ENCODE peak calls at places on chromosome 16, in five cellular contexts. One of them, this sample, is unnamed. For H3K4me1, the result is how much of the 10 kb centered on the place peaks cover.

GRCh38 chr16:56354016-56354415 is 71.3 kb downstream of the AMFR start:
- DNase-seq in GM23338: no peak
- DNase-seq in lower lobe of right lung: no peak
- DNase-seq in right cardiac atrium: no peak
- DNase-seq in CD8-positive, alpha-beta memory T cell: no peak
- DNase-seq in this sample: peak

GRCh38 chr16:8510160-8510559 is 80.2 kb downstream of the TMEM114 start:
- DNase-seq in GM23338: no peak
- DNase-seq in lower lobe of right lung: no peak
- DNase-seq in right cardiac atrium: no peak
- DNase-seq in CD8-positive, alpha-beta memory T cell: no peak
- DNase-seq in this sample: no peak

GRCh38 chr16:28846933-28847273 is 755 bp upstream of the TUFM start:
- DNase-seq in GM23338: no peak
- DNase-seq in lower lobe of right lung: no peak
- DNase-seq in right cardiac atrium: peak
- DNase-seq in CD8-positive, alpha-beta memory T cell: no peak
- DNase-seq in this sample: peak

GRCh38 chr16:11672206-11673090 is 4.2 kb downstream of the SNN start:
- DNase-seq in GM23338: no peak
- DNase-seq in lower lobe of right lung: no peak
- DNase-seq in right cardiac atrium: peak
- DNase-seq in CD8-positive, alpha-beta memory T cell: no peak
- DNase-seq in this sample: peak

GRCh38 chr16:1102921-1103648 is 7.0 kb upstream of the C1QTNF8 start:
- DNase-seq in GM23338: peak
- DNase-seq in lower lobe of right lung: peak
- DNase-seq in right cardiac atrium: peak
- DNase-seq in CD8-positive, alpha-beta memory T cell: peak
- DNase-seq in this sample: no peak

GRCh38 chr16:51569204-51569911 is 418.3 kb upstream of the SALL1 start:
- DNase-seq in GM23338: no peak
- DNase-seq in lower lobe of right lung: no peak
- DNase-seq in right cardiac atrium: no peak
- DNase-seq in CD8-positive, alpha-beta memory T cell: no peak
- DNase-seq in this sample: no peak

GRCh38 chr16:30949655-30950515 is 1.0 kb downstream of the ORAI3 start:
- DNase-seq in GM23338: peak
- DNase-seq in lower lobe of right lung: peak
- DNase-seq in right cardiac atrium: peak
- DNase-seq in CD8-positive, alpha-beta memory T cell: no peak
- DNase-seq in this sample: peak

GRCh38 chr16:12208341-12209035 is 232.0 kb downstream of the SNX29 start:
- DNase-seq in GM23338: no peak
- DNase-seq in lower lobe of right lung: no peak
- DNase-seq in right cardiac atrium: no peak
- DNase-seq in CD8-positive, alpha-beta memory T cell: no peak
- DNase-seq in this sample: no peak

GRCh38 chr16:19269098-19269497 is 16.4 kb upstream of the CLEC19A start:
- DNase-seq in GM23338: no peak
- DNase-seq in lower lobe of right lung: no peak
- DNase-seq in right cardiac atrium: no peak
- DNase-seq in CD8-positive, alpha-beta memory T cell: no peak
- DNase-seq in this sample: no peak

GRCh38 chr16:3009568-3010390 is 2.9 kb upstream of the CLDN9 start:
- DNase-seq in GM23338: peak
- DNase-seq in lower lobe of right lung: peak
- DNase-seq in right cardiac atrium: no peak
- DNase-seq in CD8-positive, alpha-beta memory T cell: no peak
- DNase-seq in this sample: peak

GRCh38 chr16:3007957-3008748 is 4.6 kb upstream of the CLDN9 start:
- DNase-seq in GM23338: peak
- DNase-seq in lower lobe of right lung: peak
- DNase-seq in right cardiac atrium: no peak
- DNase-seq in CD8-positive, alpha-beta memory T cell: peak
- DNase-seq in this sample: no peak

GRCh38 chr16:3007059-3007956 is 5.4 kb upstream of the CLDN9 start:
- DNase-seq in GM23338: peak
- DNase-seq in lower lobe of right lung: no peak
- DNase-seq in right cardiac atrium: no peak
- DNase-seq in CD8-positive, alpha-beta memory T cell: no peak
- DNase-seq in this sample: no peak

GRCh38 chr16:3010510-3010909 is 2.2 kb upstream of the CLDN9 start:
- DNase-seq in GM23338: no peak
- DNase-seq in lower lobe of right lung: no peak
- DNase-seq in right cardiac atrium: no peak
- DNase-seq in CD8-positive, alpha-beta memory T cell: no peak
- DNase-seq in this sample: no peak

DNA sequence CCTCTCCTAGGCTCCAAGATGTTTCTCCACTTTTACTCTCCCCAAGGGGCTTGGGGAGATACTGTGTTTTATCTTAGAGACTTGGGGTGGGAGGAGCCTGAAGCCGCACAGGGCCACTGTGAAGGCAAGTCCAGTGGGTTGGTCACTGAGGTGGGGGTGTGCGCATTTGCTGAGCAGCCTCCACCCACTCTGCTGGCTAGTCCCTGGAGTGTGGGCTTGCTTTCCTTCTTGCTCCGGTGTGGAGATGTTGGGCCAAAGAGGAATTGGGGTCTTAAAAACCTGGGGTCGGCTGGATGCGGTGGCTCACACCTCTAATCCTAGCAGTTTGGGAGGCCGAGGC is 4.0 kb upstream of the CLDN9 start:
- DNase-seq in GM23338: no peak
- DNase-seq in lower lobe of right lung: no peak
- DNase-seq in right cardiac atrium: no peak
- DNase-seq in CD8-positive, alpha-beta memory T cell: no peak
- DNase-seq in this sample: no peak
- H3K4me1 ChIP-seq in GM23338: half or more
- H3K4me1 ChIP-seq in lower lobe of right lung: under half
- H3K4me1 ChIP-seq in right cardiac atrium: under half
- H3K4me1 ChIP-seq in CD8-positive, alpha-beta memory T cell: under half
- H3K4me1 ChIP-seq in this sample: under half

DNA sequence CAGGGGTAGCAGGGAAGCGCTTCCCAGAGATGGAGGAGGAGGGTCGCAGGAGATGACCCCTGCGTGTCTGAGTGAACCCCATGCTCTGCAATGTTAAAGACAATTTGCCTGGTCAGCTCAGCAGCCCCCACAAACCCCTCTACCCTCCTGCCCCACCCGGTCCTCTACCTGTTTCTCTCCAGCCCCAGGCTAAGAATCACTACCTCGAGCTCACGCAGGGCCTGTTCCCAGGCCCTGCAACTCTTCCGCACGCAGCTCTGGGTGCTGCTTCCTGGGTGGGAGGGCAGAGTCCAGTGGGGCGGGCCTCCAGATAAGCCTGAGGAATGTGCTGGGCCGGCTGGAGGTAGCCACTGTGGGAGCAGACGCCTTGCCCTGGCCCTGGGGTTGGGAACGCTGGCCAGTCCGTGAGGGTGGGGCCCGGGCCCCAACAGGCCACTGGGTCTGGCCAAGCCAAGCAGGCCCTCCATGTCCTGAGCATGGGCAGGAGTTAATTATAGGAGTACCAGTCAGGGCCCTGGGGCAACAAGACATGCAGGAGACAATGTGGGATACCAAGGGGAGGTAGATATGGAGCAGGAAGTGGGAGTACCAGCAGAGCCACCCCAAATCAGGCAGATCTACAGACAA is 6.1 kb downstream of the DOK4 start:
- DNase-seq in GM23338: no peak
- DNase-seq in lower lobe of right lung: peak
- DNase-seq in right cardiac atrium: peak
- DNase-seq in CD8-positive, alpha-beta memory T cell: no peak
- DNase-seq in this sample: peak
- H3K4me1 ChIP-seq in GM23338: under half
- H3K4me1 ChIP-seq in lower lobe of right lung: half or more
- H3K4me1 ChIP-seq in right cardiac atrium: under half
- H3K4me1 ChIP-seq in CD8-positive, alpha-beta memory T cell: under half
- H3K4me1 ChIP-seq in this sample: under half

GRCh38 chr16:50462793-50463507 is 85.2 kb upstream of the NKD1 start:
- DNase-seq in GM23338: peak
- DNase-seq in lower lobe of right lung: no peak
- DNase-seq in right cardiac atrium: no peak
- DNase-seq in CD8-positive, alpha-beta memory T cell: no peak
- DNase-seq in this sample: no peak

GRCh38 chr16:50467559-50467942 is 80.6 kb upstream of the NKD1 start:
- DNase-seq in GM23338: no peak
- DNase-seq in lower lobe of right lung: no peak
- DNase-seq in right cardiac atrium: no peak
- DNase-seq in CD8-positive, alpha-beta memory T cell: no peak
- DNase-seq in this sample: no peak

GRCh38 chr16:50466170-50466569 is 82.0 kb upstream of the NKD1 start:
- DNase-seq in GM23338: no peak
- DNase-seq in lower lobe of right lung: no peak
- DNase-seq in right cardiac atrium: no peak
- DNase-seq in CD8-positive, alpha-beta memory T cell: no peak
- DNase-seq in this sample: no peak

GRCh38 chr16:50463581-50464324 is 84.4 kb upstream of the NKD1 start:
- DNase-seq in GM23338: peak
- DNase-seq in lower lobe of right lung: no peak
- DNase-seq in right cardiac atrium: no peak
- DNase-seq in CD8-positive, alpha-beta memory T cell: no peak
- DNase-seq in this sample: no peak

GRCh38 chr16:50464325-50465290 is 83.6 kb upstream of the NKD1 start:
- DNase-seq in GM23338: peak
- DNase-seq in lower lobe of right lung: no peak
- DNase-seq in right cardiac atrium: no peak
- DNase-seq in CD8-positive, alpha-beta memory T cell: no peak
- DNase-seq in this sample: peak
- H3K4me1 ChIP-seq in GM23338: under half
- H3K4me1 ChIP-seq in lower lobe of right lung: under half
- H3K4me1 ChIP-seq in right cardiac atrium: under half
- H3K4me1 ChIP-seq in CD8-positive, alpha-beta memory T cell: under half
- H3K4me1 ChIP-seq in this sample: under half

GRCh38 chr16:9869776-9870175 is 312.5 kb downstream of the GRIN2A start:
- DNase-seq in GM23338: no peak
- DNase-seq in lower lobe of right lung: no peak
- DNase-seq in right cardiac atrium: no peak
- DNase-seq in CD8-positive, alpha-beta memory T cell: no peak
- DNase-seq in this sample: no peak
- H3K4me1 ChIP-seq in GM23338: under half
- H3K4me1 ChIP-seq in lower lobe of right lung: under half
- H3K4me1 ChIP-seq in right cardiac atrium: under half
- H3K4me1 ChIP-seq in CD8-positive, alpha-beta memory T cell: under half
- H3K4me1 ChIP-seq in this sample: under half

GRCh38 chr16:89369266-89369895 is 121.0 kb downstream of the ANKRD11 start:
- DNase-seq in GM23338: no peak
- DNase-seq in lower lobe of right lung: no peak
- DNase-seq in right cardiac atrium: no peak
- DNase-seq in CD8-positive, alpha-beta memory T cell: no peak
- DNase-seq in this sample: peak
- H3K4me1 ChIP-seq in GM23338: under half
- H3K4me1 ChIP-seq in lower lobe of right lung: half or more
- H3K4me1 ChIP-seq in right cardiac atrium: under half
- H3K4me1 ChIP-seq in CD8-positive, alpha-beta memory T cell: half or more
- H3K4me1 ChIP-seq in this sample: under half

GRCh38 chr16:25026621-25027020 is 11.5 kb upstream of the ARHGAP17 start:
- DNase-seq in GM23338: no peak
- DNase-seq in lower lobe of right lung: no peak
- DNase-seq in right cardiac atrium: no peak
- DNase-seq in CD8-positive, alpha-beta memory T cell: no peak
- DNase-seq in this sample: no peak

GRCh38 chr16:25020112-25020591 is 5.0 kb upstream of the ARHGAP17 start:
- DNase-seq in GM23338: no peak
- DNase-seq in lower lobe of right lung: no peak
- DNase-seq in right cardiac atrium: no peak
- DNase-seq in CD8-positive, alpha-beta memory T cell: no peak
- DNase-seq in this sample: no peak

GRCh38 chr16:25027281-25027680 is 12.1 kb upstream of the ARHGAP17 start:
- DNase-seq in GM23338: no peak
- DNase-seq in lower lobe of right lung: no peak
- DNase-seq in right cardiac atrium: no peak
- DNase-seq in CD8-positive, alpha-beta memory T cell: no peak
- DNase-seq in this sample: no peak

GRCh38 chr16:25024900-25025299 is 9.7 kb upstream of the ARHGAP17 start:
- DNase-seq in GM23338: no peak
- DNase-seq in lower lobe of right lung: no peak
- DNase-seq in right cardiac atrium: no peak
- DNase-seq in CD8-positive, alpha-beta memory T cell: no peak
- DNase-seq in this sample: no peak

DNA sequence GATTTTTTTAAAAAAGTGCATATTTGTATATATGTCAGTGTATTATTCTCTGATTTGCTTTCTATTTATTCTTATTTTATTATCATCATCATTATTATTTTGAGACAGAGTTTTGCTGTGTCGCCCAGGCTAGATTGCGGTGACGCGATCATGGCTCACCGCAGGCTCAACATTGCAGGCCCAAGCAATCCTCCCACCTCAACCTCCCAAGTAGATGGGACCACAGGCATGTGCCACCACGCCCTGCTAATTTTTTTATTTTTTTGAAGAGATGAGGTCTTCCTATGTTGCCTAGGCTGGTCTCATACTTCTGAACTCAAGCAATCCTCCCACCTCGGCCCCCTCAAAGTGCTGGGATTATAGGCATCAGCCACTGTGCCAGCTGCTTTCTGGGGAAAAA is 8.4 kb upstream of the ARHGAP17 start:
- DNase-seq in GM23338: no peak
- DNase-seq in lower lobe of right lung: no peak
- DNase-seq in right cardiac atrium: no peak
- DNase-seq in CD8-positive, alpha-beta memory T cell: no peak
- DNase-seq in this sample: no peak
- H3K4me1 ChIP-seq in GM23338: under half
- H3K4me1 ChIP-seq in lower lobe of right lung: under half
- H3K4me1 ChIP-seq in right cardiac atrium: under half
- H3K4me1 ChIP-seq in CD8-positive, alpha-beta memory T cell: under half
- H3K4me1 ChIP-seq in this sample: under half

DNA sequence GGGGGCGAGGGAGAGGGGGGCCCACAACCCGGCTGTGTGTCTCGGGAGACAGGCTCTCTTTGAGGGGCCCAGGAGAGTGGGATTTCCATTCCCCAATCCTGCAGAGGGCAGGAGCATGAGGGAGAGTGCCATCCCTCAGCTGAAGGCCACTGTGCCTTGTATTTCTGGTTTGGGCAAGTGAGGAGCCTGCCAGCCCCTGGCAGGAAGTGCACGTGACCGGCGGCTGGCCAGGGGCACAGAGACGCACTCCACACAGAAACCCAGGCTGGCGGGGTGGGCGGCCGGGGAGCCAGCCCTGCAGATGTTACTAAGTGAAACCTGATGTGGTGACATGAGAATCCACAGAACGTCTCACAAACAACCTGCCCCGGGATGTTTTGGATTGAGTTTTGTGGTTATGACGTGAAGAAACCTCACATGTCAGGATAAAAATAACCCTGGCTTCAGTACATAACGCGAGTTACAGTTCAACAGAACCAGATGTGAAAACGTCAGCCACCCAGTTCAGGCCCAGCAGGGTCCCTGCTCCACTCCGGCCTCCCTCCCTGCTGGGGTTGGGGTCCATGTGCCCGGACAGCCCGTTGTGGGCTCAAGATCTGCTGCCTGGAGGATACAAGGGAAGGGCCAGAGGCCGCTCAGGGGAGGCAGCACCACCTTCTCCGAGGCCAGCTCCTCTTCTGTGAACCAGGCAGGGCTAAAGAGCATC is 51.7 kb upstream of the MTSS2 start:
- DNase-seq in GM23338: no peak
- DNase-seq in lower lobe of right lung: peak
- DNase-seq in right cardiac atrium: peak
- DNase-seq in CD8-positive, alpha-beta memory T cell: peak
- DNase-seq in this sample: no peak
- H3K4me1 ChIP-seq in GM23338: under half
- H3K4me1 ChIP-seq in lower lobe of right lung: half or more
- H3K4me1 ChIP-seq in right cardiac atrium: under half
- H3K4me1 ChIP-seq in CD8-positive, alpha-beta memory T cell: under half
- H3K4me1 ChIP-seq in this sample: under half